ENCODE peak calls at places on chromosomes 5 and 9, in four cellular contexts. One of them, this sample, is unnamed.

GRCh38 chr9:134405527-134405926 is 79.3 kb downstream of the RXRA start:
- DNase-seq in KG1: no peak
- DNase-seq in activated naive CD4-positive, alpha-beta T cell treated with anti-CD3 and anti-CD28 coated beads, Interleukin-2, amount 10 ng/mL, durations not matched to agents 7 days and 5 days: no peak
- DNase-seq in A549: no peak
- DNase-seq in this sample: no peak

GRCh38 chr5:72427488-72428437 is 79.4 kb downstream of the ZNF366 start:
- DNase-seq in KG1: no peak
- DNase-seq in activated naive CD4-positive, alpha-beta T cell treated with anti-CD3 and anti-CD28 coated beads, Interleukin-2, amount 10 ng/mL, durations not matched to agents 7 days and 5 days: no peak
- DNase-seq in A549: no peak
- DNase-seq in this sample: no peak

GRCh38 chr9:37156781-37157356 is 36.5 kb downstream of the ZCCHC7 start:
- DNase-seq in KG1: no peak
- DNase-seq in activated naive CD4-positive, alpha-beta T cell treated with anti-CD3 and anti-CD28 coated beads, Interleukin-2, amount 10 ng/mL, durations not matched to agents 7 days and 5 days: no peak
- DNase-seq in A549: no peak
- DNase-seq in this sample: peak; percentile 16

GRCh38 chr9:23538604-23539003 is 287.4 kb downstream of the ELAVL2 start:
- DNase-seq in KG1: no peak
- DNase-seq in activated naive CD4-positive, alpha-beta T cell treated with anti-CD3 and anti-CD28 coated beads, Interleukin-2, amount 10 ng/mL, durations not matched to agents 7 days and 5 days: no peak
- DNase-seq in A549: no peak
- DNase-seq in this sample: no peak

GRCh38 chr9:130443456-130443801 is 1.3 kb upstream of the ASS1 start:
- DNase-seq in KG1: no peak
- DNase-seq in activated naive CD4-positive, alpha-beta T cell treated with anti-CD3 and anti-CD28 coated beads, Interleukin-2, amount 10 ng/mL, durations not matched to agents 7 days and 5 days: no peak
- DNase-seq in A549: no peak
- DNase-seq in this sample: no peak

GRCh38 chr9:112295174-112295573 is 38.2 kb downstream of the PTBP3 start:
- DNase-seq in KG1: no peak
- DNase-seq in activated naive CD4-positive, alpha-beta T cell treated with anti-CD3 and anti-CD28 coated beads, Interleukin-2, amount 10 ng/mL, durations not matched to agents 7 days and 5 days: no peak
- DNase-seq in A549: no peak
- DNase-seq in this sample: no peak

GRCh38 chr9:36485647-36486453 is 85.8 kb upstream of the RNF38 start:
- DNase-seq in KG1: no peak
- DNase-seq in activated naive CD4-positive, alpha-beta T cell treated with anti-CD3 and anti-CD28 coated beads, Interleukin-2, amount 10 ng/mL, durations not matched to agents 7 days and 5 days: no peak
- DNase-seq in A549: no peak
- DNase-seq in this sample: peak; percentile 20

GRCh38 chr9:121557581-121558422 is 58.2 kb upstream of the GGTA1 start:
- DNase-seq in KG1: peak; percentile 63
- DNase-seq in activated naive CD4-positive, alpha-beta T cell treated with anti-CD3 and anti-CD28 coated beads, Interleukin-2, amount 10 ng/mL, durations not matched to agents 7 days and 5 days: peak; percentile 37
- DNase-seq in A549: peak; percentile 26
- DNase-seq in this sample: peak; percentile 80

GRCh38 chr9:92294297-92294676 is 790 bp upstream of the IARS1 start:
- DNase-seq in KG1: no peak
- DNase-seq in activated naive CD4-positive, alpha-beta T cell treated with anti-CD3 and anti-CD28 coated beads, Interleukin-2, amount 10 ng/mL, durations not matched to agents 7 days and 5 days: peak; percentile 31
- DNase-seq in A549: peak; percentile 29
- DNase-seq in this sample: peak; percentile 55

GRCh38 chr5:113480243-113480642 is 8.0 kb downstream of the MCC start:
- DNase-seq in KG1: no peak
- DNase-seq in activated naive CD4-positive, alpha-beta T cell treated with anti-CD3 and anti-CD28 coated beads, Interleukin-2, amount 10 ng/mL, durations not matched to agents 7 days and 5 days: no peak
- DNase-seq in A549: no peak
- DNase-seq in this sample: no peak

GRCh38 chr9:113599647-113600476 is 136.3 kb downstream of the RGS3 start:
- DNase-seq in KG1: no peak
- DNase-seq in activated naive CD4-positive, alpha-beta T cell treated with anti-CD3 and anti-CD28 coated beads, Interleukin-2, amount 10 ng/mL, durations not matched to agents 7 days and 5 days: no peak
- DNase-seq in A549: no peak
- DNase-seq in this sample: no peak

GRCh38 chr9:31347082-31347617 is 1037.3 kb upstream of the ACO1 start:
- DNase-seq in KG1: peak; percentile 20
- DNase-seq in activated naive CD4-positive, alpha-beta T cell treated with anti-CD3 and anti-CD28 coated beads, Interleukin-2, amount 10 ng/mL, durations not matched to agents 7 days and 5 days: peak; percentile 40
- DNase-seq in A549: no peak
- DNase-seq in this sample: no peak

GRCh38 chr5:111748304-111748763 is 8.7 kb downstream of the NREP start:
- DNase-seq in KG1: no peak
- DNase-seq in activated naive CD4-positive, alpha-beta T cell treated with anti-CD3 and anti-CD28 coated beads, Interleukin-2, amount 10 ng/mL, durations not matched to agents 7 days and 5 days: no peak
- DNase-seq in A549: no peak
- DNase-seq in this sample: peak; percentile 26

GRCh38 chr9:101072259-101072658 is 43.7 kb downstream of the PLPPR1 start:
- DNase-seq in KG1: no peak
- DNase-seq in activated naive CD4-positive, alpha-beta T cell treated with anti-CD3 and anti-CD28 coated beads, Interleukin-2, amount 10 ng/mL, durations not matched to agents 7 days and 5 days: no peak
- DNase-seq in A549: no peak
- DNase-seq in this sample: no peak

GRCh38 chr9:21385131-21385665 is at the start of gene IFNA2:
- DNase-seq in KG1: no peak
- DNase-seq in activated naive CD4-positive, alpha-beta T cell treated with anti-CD3 and anti-CD28 coated beads, Interleukin-2, amount 10 ng/mL, durations not matched to agents 7 days and 5 days: no peak
- DNase-seq in A549: no peak
- DNase-seq in this sample: no peak

GRCh38 chr9:97714435-97714834 is 17.3 kb upstream of the XPA start:
- DNase-seq in KG1: peak; percentile 16
- DNase-seq in activated naive CD4-positive, alpha-beta T cell treated with anti-CD3 and anti-CD28 coated beads, Interleukin-2, amount 10 ng/mL, durations not matched to agents 7 days and 5 days: peak; percentile 23
- DNase-seq in A549: peak; percentile 82
- DNase-seq in this sample: peak; percentile 97